ENCODE peak calls at places on chromosomes 16 and 17, in nine cellular contexts. One of them, this sample, is unnamed. For H3K36me3, the result is how much of the 10 kb centered on the place peaks cover.

GRCh38 chr17:2335726-2336214 is 487 bp downstream of the TSR1 start:
- DNase-seq in sigmoid colon: peak
- DNase-seq in GM23338: peak
- DNase-seq in K562: peak
- DNase-seq in transverse colon: peak
- DNase-seq in SK-N-MC: no peak
- DNase-seq in breast epithelium: no peak
- DNase-seq in HCT116: no peak
- DNase-seq in upper lobe of left lung: no peak
- DNase-seq in this sample: no peak

GRCh38 chr17:9408381-9408780 is 167.2 kb downstream of the STX8 start:
- DNase-seq in sigmoid colon: no peak
- DNase-seq in GM23338: no peak
- DNase-seq in K562: no peak
- DNase-seq in transverse colon: no peak
- DNase-seq in SK-N-MC: no peak
- DNase-seq in breast epithelium: no peak
- DNase-seq in HCT116: no peak
- DNase-seq in upper lobe of left lung: no peak
- DNase-seq in this sample: no peak

GRCh38 chr16:54465063-54465462 is 178.5 kb upstream of the IRX3 start:
- DNase-seq in sigmoid colon: no peak
- DNase-seq in GM23338: no peak
- DNase-seq in K562: no peak
- DNase-seq in transverse colon: no peak
- DNase-seq in SK-N-MC: no peak
- DNase-seq in breast epithelium: no peak
- DNase-seq in HCT116: no peak
- DNase-seq in upper lobe of left lung: no peak
- DNase-seq in this sample: no peak

GRCh38 chr17:28982191-28982793 is 23.5 kb downstream of the SEZ6 start:
- DNase-seq in sigmoid colon: no peak
- DNase-seq in GM23338: no peak
- DNase-seq in K562: no peak
- DNase-seq in transverse colon: peak
- DNase-seq in SK-N-MC: peak
- DNase-seq in breast epithelium: peak
- DNase-seq in HCT116: no peak
- DNase-seq in upper lobe of left lung: peak
- DNase-seq in this sample: no peak

GRCh38 chr17:48925991-48926342 is 17.8 kb downstream of the UBE2Z start:
- DNase-seq in sigmoid colon: no peak
- DNase-seq in GM23338: no peak
- DNase-seq in K562: no peak
- DNase-seq in transverse colon: no peak
- DNase-seq in SK-N-MC: no peak
- DNase-seq in breast epithelium: no peak
- DNase-seq in HCT116: no peak
- DNase-seq in upper lobe of left lung: no peak
- DNase-seq in this sample: no peak

GRCh38 chr17:882827-883585 is 96.6 kb downstream of the NXN start:
- DNase-seq in sigmoid colon: peak
- DNase-seq in GM23338: peak
- DNase-seq in K562: no peak
- DNase-seq in transverse colon: peak
- DNase-seq in SK-N-MC: no peak
- DNase-seq in breast epithelium: peak
- DNase-seq in HCT116: no peak
- DNase-seq in upper lobe of left lung: peak
- DNase-seq in this sample: no peak

GRCh38 chr16:30958164-30959083 is 870 bp downstream of the SETD1A start:
- DNase-seq in sigmoid colon: no peak
- DNase-seq in GM23338: peak
- DNase-seq in K562: peak
- DNase-seq in transverse colon: peak
- DNase-seq in SK-N-MC: no peak
- DNase-seq in breast epithelium: no peak
- DNase-seq in HCT116: peak
- DNase-seq in upper lobe of left lung: peak
- DNase-seq in this sample: no peak

GRCh38 chr17:57889892-57890856 is 40.3 kb upstream of the MRPS23 start:
- DNase-seq in sigmoid colon: peak
- DNase-seq in GM23338: no peak
- DNase-seq in K562: no peak
- DNase-seq in transverse colon: peak
- DNase-seq in SK-N-MC: no peak
- DNase-seq in breast epithelium: peak
- DNase-seq in HCT116: peak
- DNase-seq in upper lobe of left lung: peak
- DNase-seq in this sample: no peak

GRCh38 chr17:29578626-29579485 is 10.4 kb downstream of the TP53I13 start:
- DNase-seq in sigmoid colon: no peak
- DNase-seq in GM23338: no peak
- DNase-seq in K562: no peak
- DNase-seq in transverse colon: no peak
- DNase-seq in SK-N-MC: no peak
- DNase-seq in breast epithelium: no peak
- DNase-seq in HCT116: no peak
- DNase-seq in upper lobe of left lung: no peak
- DNase-seq in this sample: no peak

GRCh38 chr17:50196826-50197225 is 4.6 kb downstream of the COL1A1 start:
- DNase-seq in sigmoid colon: peak
- DNase-seq in GM23338: no peak
- DNase-seq in K562: no peak
- DNase-seq in transverse colon: no peak
- DNase-seq in SK-N-MC: no peak
- DNase-seq in breast epithelium: no peak
- DNase-seq in HCT116: no peak
- DNase-seq in upper lobe of left lung: no peak
- DNase-seq in this sample: no peak

GRCh38 chr16:31344712-31345111 is 10.3 kb upstream of the ITGAX start:
- DNase-seq in sigmoid colon: no peak
- DNase-seq in GM23338: no peak
- DNase-seq in K562: no peak
- DNase-seq in transverse colon: no peak
- DNase-seq in SK-N-MC: no peak
- DNase-seq in breast epithelium: no peak
- DNase-seq in HCT116: no peak
- DNase-seq in upper lobe of left lung: no peak
- DNase-seq in this sample: no peak

GRCh38 chr17:55750750-55751641 is at the start of gene PCTP:
- DNase-seq in sigmoid colon: peak
- DNase-seq in GM23338: peak
- DNase-seq in K562: peak
- DNase-seq in transverse colon: peak
- DNase-seq in SK-N-MC: no peak
- DNase-seq in breast epithelium: peak
- DNase-seq in HCT116: peak
- DNase-seq in upper lobe of left lung: peak
- DNase-seq in this sample: no peak

GRCh38 chr16:28188085-28188916 is 23.5 kb downstream of the XPO6 start:
- DNase-seq in sigmoid colon: no peak
- DNase-seq in GM23338: no peak
- DNase-seq in K562: no peak
- DNase-seq in transverse colon: no peak
- DNase-seq in SK-N-MC: no peak
- DNase-seq in breast epithelium: no peak
- DNase-seq in HCT116: no peak
- DNase-seq in upper lobe of left lung: no peak
- DNase-seq in this sample: no peak

GRCh38 chr17:42982266-42982665 is 1.9 kb downstream of the RUNDC1 start:
- DNase-seq in sigmoid colon: no peak
- DNase-seq in GM23338: no peak
- DNase-seq in K562: no peak
- DNase-seq in transverse colon: no peak
- DNase-seq in SK-N-MC: no peak
- DNase-seq in breast epithelium: no peak
- DNase-seq in HCT116: no peak
- DNase-seq in upper lobe of left lung: no peak
- DNase-seq in this sample: no peak

GRCh38 chr17:46831573-46832305 is 13.2 kb upstream of the WNT3 start:
- DNase-seq in sigmoid colon: no peak
- DNase-seq in GM23338: no peak
- DNase-seq in K562: no peak
- DNase-seq in transverse colon: no peak
- DNase-seq in SK-N-MC: no peak
- DNase-seq in breast epithelium: no peak
- DNase-seq in HCT116: no peak
- DNase-seq in upper lobe of left lung: no peak
- DNase-seq in this sample: no peak

GRCh38 chr16:27691717-27692116 is 141.8 kb downstream of the KATNIP start:
- DNase-seq in sigmoid colon: no peak
- DNase-seq in GM23338: no peak
- DNase-seq in K562: no peak
- DNase-seq in transverse colon: no peak
- DNase-seq in SK-N-MC: no peak
- DNase-seq in breast epithelium: no peak
- DNase-seq in HCT116: no peak
- DNase-seq in upper lobe of left lung: no peak
- DNase-seq in this sample: no peak

GRCh38 chr16:84568066-84568465 is 49.8 kb downstream of the COTL1 start:
- DNase-seq in sigmoid colon: no peak
- DNase-seq in GM23338: no peak
- DNase-seq in K562: no peak
- DNase-seq in transverse colon: peak
- DNase-seq in SK-N-MC: no peak
- DNase-seq in breast epithelium: no peak
- DNase-seq in HCT116: no peak
- DNase-seq in upper lobe of left lung: no peak
- DNase-seq in this sample: no peak

GRCh38 chr16:84571506-84571905 is 46.4 kb downstream of the COTL1 start:
- DNase-seq in sigmoid colon: no peak
- DNase-seq in GM23338: no peak
- DNase-seq in K562: no peak
- DNase-seq in transverse colon: no peak
- DNase-seq in SK-N-MC: no peak
- DNase-seq in breast epithelium: no peak
- DNase-seq in HCT116: no peak
- DNase-seq in upper lobe of left lung: no peak
- DNase-seq in this sample: no peak

GRCh38 chr16:84571010-84571409 is 46.9 kb downstream of the COTL1 start:
- DNase-seq in sigmoid colon: no peak
- DNase-seq in GM23338: no peak
- DNase-seq in K562: no peak
- DNase-seq in transverse colon: no peak
- DNase-seq in SK-N-MC: no peak
- DNase-seq in breast epithelium: no peak
- DNase-seq in HCT116: no peak
- DNase-seq in upper lobe of left lung: no peak
- DNase-seq in this sample: no peak

GRCh38 chr16:84567446-84567962 is 50.4 kb downstream of the COTL1 start:
- DNase-seq in sigmoid colon: no peak
- DNase-seq in GM23338: no peak
- DNase-seq in K562: no peak
- DNase-seq in transverse colon: no peak
- DNase-seq in SK-N-MC: no peak
- DNase-seq in breast epithelium: no peak
- DNase-seq in HCT116: no peak
- DNase-seq in upper lobe of left lung: no peak
- DNase-seq in this sample: no peak

GRCh38 chr16:84569382-84569987 is 48.4 kb downstream of the COTL1 start:
- DNase-seq in sigmoid colon: no peak
- DNase-seq in GM23338: no peak
- DNase-seq in K562: no peak
- DNase-seq in transverse colon: peak
- DNase-seq in SK-N-MC: no peak
- DNase-seq in breast epithelium: no peak
- DNase-seq in HCT116: no peak
- DNase-seq in upper lobe of left lung: no peak
- DNase-seq in this sample: no peak
- TF ChIP-seq POLR2AphosphoS5 in sigmoid colon: no peak
- TF ChIP-seq POLR2AphosphoS5 in GM23338: no peak
- TF ChIP-seq POLR2AphosphoS5 in K562: no peak
- TF ChIP-seq POLR2AphosphoS5 in transverse colon: no peak
- TF ChIP-seq POLR2AphosphoS5 in SK-N-MC: no peak
- TF ChIP-seq POLR2AphosphoS5 in breast epithelium: no peak
- TF ChIP-seq POLR2AphosphoS5 in HCT116: no peak
- TF ChIP-seq POLR2AphosphoS5 in upper lobe of left lung: no peak
- TF ChIP-seq POLR2AphosphoS5 in this sample: no peak

GRCh38 chr16:1740781-1741490 is 30.4 kb downstream of the NME3 start:
- DNase-seq in sigmoid colon: no peak
- DNase-seq in GM23338: no peak
- DNase-seq in K562: no peak
- DNase-seq in transverse colon: no peak
- DNase-seq in SK-N-MC: no peak
- DNase-seq in breast epithelium: no peak
- DNase-seq in HCT116: no peak
- DNase-seq in upper lobe of left lung: no peak
- DNase-seq in this sample: no peak
- H3K36me3 ChIP-seq in sigmoid colon: under half
- H3K36me3 ChIP-seq in GM23338: under half
- H3K36me3 ChIP-seq in K562: under half
- H3K36me3 ChIP-seq in transverse colon: under half
- H3K36me3 ChIP-seq in SK-N-MC: under half
- H3K36me3 ChIP-seq in breast epithelium: under half
- H3K36me3 ChIP-seq in HCT116: under half
- H3K36me3 ChIP-seq in upper lobe of left lung: under half
- H3K36me3 ChIP-seq in this sample: under half

GRCh38 chr17:40510328-40510648 is 8.9 kb upstream of the TNS4 start:
- DNase-seq in sigmoid colon: peak
- DNase-seq in GM23338: no peak
- DNase-seq in K562: no peak
- DNase-seq in transverse colon: no peak
- DNase-seq in SK-N-MC: no peak
- DNase-seq in breast epithelium: peak
- DNase-seq in HCT116: peak
- DNase-seq in upper lobe of left lung: no peak
- DNase-seq in this sample: no peak
- H3K27ac ChIP-seq in sigmoid colon: no peak
- H3K27ac ChIP-seq in GM23338: no peak
- H3K27ac ChIP-seq in K562: no peak
- H3K27ac ChIP-seq in transverse colon: no peak
- H3K27ac ChIP-seq in SK-N-MC: no peak
- H3K27ac ChIP-seq in breast epithelium: peak
- H3K27ac ChIP-seq in HCT116: peak
- H3K27ac ChIP-seq in upper lobe of left lung: no peak
- H3K27ac ChIP-seq in this sample: no peak

GRCh38 chr16:85002643-85003042 is 8.7 kb downstream of the ZDHHC7 start:
- DNase-seq in sigmoid colon: no peak
- DNase-seq in GM23338: no peak
- DNase-seq in K562: no peak
- DNase-seq in transverse colon: peak
- DNase-seq in SK-N-MC: no peak
- DNase-seq in breast epithelium: no peak
- DNase-seq in HCT116: no peak
- DNase-seq in upper lobe of left lung: peak
- DNase-seq in this sample: no peak
- TF ChIP-seq POLR2AphosphoS5 in sigmoid colon: no peak
- TF ChIP-seq POLR2AphosphoS5 in GM23338: no peak
- TF ChIP-seq POLR2AphosphoS5 in K562: no peak
- TF ChIP-seq POLR2AphosphoS5 in transverse colon: no peak
- TF ChIP-seq POLR2AphosphoS5 in SK-N-MC: no peak
- TF ChIP-seq POLR2AphosphoS5 in breast epithelium: no peak
- TF ChIP-seq POLR2AphosphoS5 in HCT116: no peak
- TF ChIP-seq POLR2AphosphoS5 in upper lobe of left lung: no peak
- TF ChIP-seq POLR2AphosphoS5 in this sample: no peak

GRCh38 chr16:81697321-81697885 is 81.7 kb upstream of the PLCG2 start:
- DNase-seq in sigmoid colon: no peak
- DNase-seq in GM23338: peak
- DNase-seq in K562: peak
- DNase-seq in transverse colon: peak
- DNase-seq in SK-N-MC: no peak
- DNase-seq in breast epithelium: peak
- DNase-seq in HCT116: peak
- DNase-seq in upper lobe of left lung: peak
- DNase-seq in this sample: peak
- H3K36me3 ChIP-seq in sigmoid colon: under half
- H3K36me3 ChIP-seq in GM23338: under half
- H3K36me3 ChIP-seq in K562: half or more
- H3K36me3 ChIP-seq in transverse colon: under half
- H3K36me3 ChIP-seq in SK-N-MC: under half
- H3K36me3 ChIP-seq in breast epithelium: under half
- H3K36me3 ChIP-seq in HCT116: under half
- H3K36me3 ChIP-seq in upper lobe of left lung: half or more
- H3K36me3 ChIP-seq in this sample: under half

GRCh38 chr16:57276596-57276995 is 7.9 kb downstream of the PLLP start:
- DNase-seq in sigmoid colon: peak
- DNase-seq in GM23338: no peak
- DNase-seq in K562: no peak
- DNase-seq in transverse colon: no peak
- DNase-seq in SK-N-MC: no peak
- DNase-seq in breast epithelium: no peak
- DNase-seq in HCT116: no peak
- DNase-seq in upper lobe of left lung: peak
- DNase-seq in this sample: no peak
- H3K27ac ChIP-seq in sigmoid colon: no peak
- H3K27ac ChIP-seq in GM23338: no peak
- H3K27ac ChIP-seq in K562: no peak
- H3K27ac ChIP-seq in transverse colon: no peak
- H3K27ac ChIP-seq in SK-N-MC: no peak
- H3K27ac ChIP-seq in breast epithelium: no peak
- H3K27ac ChIP-seq in HCT116: no peak
- H3K27ac ChIP-seq in upper lobe of left lung: peak
- H3K27ac ChIP-seq in this sample: no peak

This sample was measured in Panc1.